ENCODE peak calls at places on chromosomes 16 and 17, in seven cellular contexts. N is GM18507, A is mesothelial cell of epicardium, H is cerebellar cortex, M is NCI-H1105, P is lower leg skin, I is HuH-7. V is an unnamed sample.

GRCh38 chr17:76314392-76315227 is 6.5 kb upstream of the QRICH2 start:
- DNase-seq in A (no peak), I (no peak), M (no peak), P (no peak), N (no peak), H (no peak), V (no peak)

GRCh38 chr17:78725448-78726021 is 56.5 kb downstream of the CYTH1 start:
- DNase-seq in A (no peak), N (no peak), P (peak), H (no peak), M (no peak), I (no peak), V (no peak)

GRCh38 chr17:70011750-70012149 is 63.3 kb upstream of the KCNJ16 start:
- DNase-seq in N (no peak), P (no peak), H (no peak), A (no peak), I (no peak), M (no peak), V (no peak)

GRCh38 chr17:60573139-60573975 is 26.6 kb upstream of the PPM1D start:
- DNase-seq in H (no peak), I (no peak), M (no peak), P (peak), N (no peak), A (no peak), V (no peak)

GRCh38 chr17:50627782-50628601 is 6.7 kb upstream of the ABCC3 start:
- DNase-seq in P (no peak), H (no peak), I (peak), A (no peak), M (no peak), N (no peak), V (peak)

GRCh38 chr17:27352481-27353460 is 58.9 kb downstream of the WSB1 start:
- DNase-seq in H (no peak), M (no peak), N (no peak), A (no peak), P (no peak), I (peak), V (no peak)

GRCh38 chr17:5065227-5065744 is 13.0 kb upstream of the ZFP3 start:
- DNase-seq in I (no peak), H (no peak), M (no peak), A (no peak), P (no peak), N (no peak), V (no peak)

GRCh38 chr17:72588961-72589360 is 468.1 kb downstream of the SOX9 start:
- DNase-seq in A (no peak), P (no peak), M (peak), I (no peak), N (no peak), H (peak), V (peak)

GRCh38 chr17:81254955-81255717 is 16.0 kb downstream of the NDUFAF8 start:
- DNase-seq in H (peak), N (no peak), I (peak), P (peak), A (no peak), M (no peak), V (peak)

GRCh38 chr16:2782583-2783351 is 4.6 kb downstream of the PRSS33 start:
- DNase-seq in P (no peak), M (no peak), N (no peak), H (no peak), A (no peak), I (no peak), V (no peak)

GRCh38 chr16:77574867-77575619 is 140.2 kb upstream of the ADAMTS18 start:
- DNase-seq in A (no peak), I (no peak), P (no peak), M (no peak), H (no peak), N (no peak), V (no peak)

GRCh38 chr16:58847902-58848661 is 114.0 kb upstream of the GOT2 start:
- DNase-seq in N (no peak), I (peak), A (no peak), P (no peak), M (no peak), H (no peak), V (no peak)

GRCh38 chr17:28227278-28228108 is 91.5 kb upstream of the TMEM97 start:
- DNase-seq in N (no peak), H (no peak), M (peak), I (peak), A (peak), P (peak), V (peak)

GRCh38 chr17:49968380-49969133 is 433 bp upstream of the DLX4 start:
- DNase-seq in A (peak), H (peak), N (peak), P (peak), I (peak), M (peak), V (peak)

GRCh38 chr16:1012722-1013592 is 31.4 kb downstream of the SOX8 start:
- DNase-seq in A (no peak), I (no peak), M (no peak), H (no peak), N (no peak), P (no peak), V (no peak)

GRCh38 chr17:59764292-59764741 is 56.9 kb downstream of the VMP1 start:
- DNase-seq in A (no peak), M (no peak), H (no peak), P (no peak), N (no peak), I (no peak), V (no peak)

GRCh38 chr16:71788578-71788977 is 20.1 kb downstream of the AP1G1 start:
- DNase-seq in H (no peak), P (no peak), N (no peak), A (no peak), I (no peak), M (no peak), V (no peak)

GRCh38 chr16:87464691-87465300 is 28.0 kb downstream of the ZCCHC14 start:
- DNase-seq in I (no peak), P (peak), N (no peak), A (no peak), H (no peak), M (no peak), V (peak)

GRCh38 chr17:45061606-45062205 is 589 bp downstream of the NMT1 start:
- DNase-seq in I (no peak), A (no peak), M (no peak), P (no peak), N (no peak), H (no peak), V (no peak)

GRCh38 chr17:58245428-58246103 is 7.2 kb downstream of the LPO start:
- DNase-seq in N (no peak), I (no peak), P (no peak), M (no peak), H (no peak), A (no peak), V (peak)

V was measured in PC-3.